ENCODE peak calls at places on chromosomes 16 and 17, in five cellular contexts. One of them, this sample, is unnamed.

GRCh38 chr17:8791910-8792270 is 7.3 kb downstream of the MFSD6L start:
- DNase-seq in lower leg skin: peak
- DNase-seq in upper lobe of right lung: no peak
- DNase-seq in C1 segment of cervical spinal cord: no peak
- DNase-seq in sciatic nerve: no peak
- DNase-seq in this sample: no peak

GRCh38 chr16:89576173-89577054 is 856 bp downstream of the CPNE7 start:
- DNase-seq in sciatic nerve: no peak
- DNase-seq in lower leg skin: no peak
- DNase-seq in upper lobe of right lung: no peak
- DNase-seq in C1 segment of cervical spinal cord: no peak
- DNase-seq in this sample: no peak

GRCh38 chr16:3651461-3652372 is 2.8 kb upstream of the DNASE1 start:
- DNase-seq in C1 segment of cervical spinal cord: no peak
- DNase-seq in lower leg skin: peak
- DNase-seq in sciatic nerve: peak
- DNase-seq in upper lobe of right lung: peak
- DNase-seq in this sample: no peak

GRCh38 chr17:21530311-21530710 is 154.2 kb downstream of the KCNJ12 start:
- DNase-seq in upper lobe of right lung: no peak
- DNase-seq in sciatic nerve: no peak
- DNase-seq in C1 segment of cervical spinal cord: no peak
- DNase-seq in lower leg skin: no peak
- DNase-seq in this sample: no peak

GRCh38 chr16:50683689-50684374 is 2.7 kb upstream of the SNX20 start:
- DNase-seq in sciatic nerve: no peak
- DNase-seq in upper lobe of right lung: no peak
- DNase-seq in C1 segment of cervical spinal cord: no peak
- DNase-seq in lower leg skin: peak
- DNase-seq in this sample: no peak

GRCh38 chr17:58630883-58631522 is 60.8 kb downstream of the TEX14 start:
- DNase-seq in sciatic nerve: no peak
- DNase-seq in C1 segment of cervical spinal cord: peak
- DNase-seq in upper lobe of right lung: no peak
- DNase-seq in lower leg skin: no peak
- DNase-seq in this sample: no peak

GRCh38 chr16:81520560-81521135 is 76.0 kb downstream of the CMIP start:
- DNase-seq in C1 segment of cervical spinal cord: no peak
- DNase-seq in lower leg skin: no peak
- DNase-seq in sciatic nerve: no peak
- DNase-seq in upper lobe of right lung: peak
- DNase-seq in this sample: no peak

GRCh38 chr16:19238386-19238785 is 47.1 kb upstream of the CLEC19A start:
- DNase-seq in C1 segment of cervical spinal cord: no peak
- DNase-seq in upper lobe of right lung: no peak
- DNase-seq in sciatic nerve: no peak
- DNase-seq in lower leg skin: no peak
- DNase-seq in this sample: no peak

GRCh38 chr16:89164436-89164835 is 7.1 kb upstream of the CDH15 start:
- DNase-seq in upper lobe of right lung: no peak
- DNase-seq in C1 segment of cervical spinal cord: no peak
- DNase-seq in lower leg skin: no peak
- DNase-seq in sciatic nerve: no peak
- DNase-seq in this sample: no peak

GRCh38 chr17:66406701-66407644 is 104.6 kb downstream of the PRKCA start:
- DNase-seq in lower leg skin: no peak
- DNase-seq in upper lobe of right lung: no peak
- DNase-seq in sciatic nerve: no peak
- DNase-seq in C1 segment of cervical spinal cord: no peak
- DNase-seq in this sample: no peak

GRCh38 chr17:8176998-8177731 is 985 bp upstream of the TMEM107 start:
- DNase-seq in sciatic nerve: no peak
- DNase-seq in C1 segment of cervical spinal cord: no peak
- DNase-seq in lower leg skin: no peak
- DNase-seq in upper lobe of right lung: no peak
- DNase-seq in this sample: no peak